ENCODE peak calls at places on chromosomes 4 and X, in six cellular contexts. R, H, X, I, O and A are unnamed samples.

GRCh38 chr4:87868482-87868881 is 35.7 kb downstream of the MEPE start:
- DNase-seq in R (no peak), H (no peak), X (no peak), I (no peak), O (no peak), A (no peak)

GRCh38 chr4:84672177-84672576 is 89.2 kb downstream of the CDS1 start:
- DNase-seq in R (no peak), H (no peak), X (no peak), I (no peak), O (no peak), A (no peak)

GRCh38 chr4:169031392-169031791 is 21.3 kb upstream of the CBR4 start:
- DNase-seq in R (no peak), H (no peak), X (no peak), I (no peak), O (no peak), A (no peak)

GRCh38 chr4:90982787-90983186 is 855.6 kb downstream of the CCSER1 start:
- DNase-seq in R (no peak), H (no peak), X (no peak), I (no peak), O (no peak), A (no peak)

GRCh38 chr4:112895785-112896184 is 153.7 kb upstream of the ANK2 start:
- DNase-seq in R (no peak), H (no peak), X (no peak), I (peak), O (no peak), A (no peak)

GRCh38 chr4:142044271-142044670 is 407.9 kb downstream of the IL15 start:
- DNase-seq in R (no peak), H (no peak), X (no peak), I (no peak), O (no peak), A (peak)

GRCh38 chr4:151163855-151164254 is 64.4 kb downstream of the RPS3A start:
- DNase-seq in R (no peak), H (no peak), X (no peak), I (no peak), O (no peak), A (no peak)

GRCh38 chr4:145797278-145797677 is 117.3 kb downstream of the C4orf51 start:
- DNase-seq in R (no peak), H (no peak), X (no peak), I (no peak), O (no peak), A (no peak)

GRCh38 chr4:39495446-39496208 is 31.6 kb downstream of the UGDH start:
- DNase-seq in R (no peak), H (no peak), X (no peak), I (no peak), O (no peak), A (no peak)

GRCh38 chr4:48116582-48116981 is 17.5 kb downstream of the TXK start:
- DNase-seq in R (no peak), H (no peak), X (no peak), I (no peak), O (no peak), A (no peak)

GRCh38 chr4:102564399-102564921 is 63.3 kb downstream of the NFKB1 start:
- DNase-seq in R (peak), H (peak), X (no peak), I (peak), O (no peak), A (no peak)

GRCh38 chr4:161522031-161522430 is 641.8 kb downstream of the FSTL5 start:
- DNase-seq in R (no peak), H (no peak), X (no peak), I (no peak), O (no peak), A (no peak)

GRCh38 chr4:111991163-111991562 is 154.1 kb upstream of the FAM241A start:
- DNase-seq in R (no peak), H (no peak), X (no peak), I (no peak), O (peak), A (no peak)

GRCh38 chr4:105785792-105786191 is 77.2 kb downstream of the GSTCD start:
- DNase-seq in R (no peak), H (no peak), X (no peak), I (no peak), O (no peak), A (no peak)

GRCh38 chrX:2710041-2710471 is 19.0 kb downstream of the CD99 start:
- DNase-seq in R (peak), H (no peak), X (no peak), I (no peak), O (no peak), A (peak)

GRCh38 chr4:127555106-127555505 is 77.7 kb upstream of the INTU start:
- DNase-seq in R (no peak), H (no peak), X (no peak), I (peak), O (no peak), A (no peak)

GRCh38 chr4:110073045-110073845 is 125.2 kb downstream of the ELOVL6 start:
- DNase-seq in R (no peak), H (no peak), X (no peak), I (no peak), O (no peak), A (no peak)

GRCh38 chr4:152643153-152644035 is 36.4 kb downstream of the TMEM154 start:
- DNase-seq in R (peak), H (no peak), X (no peak), I (no peak), O (peak), A (no peak)

GRCh38 chr4:40475609-40476008 is 140.5 kb downstream of the CHRNA9 start:
- DNase-seq in R (no peak), H (no peak), X (no peak), I (no peak), O (no peak), A (no peak)

GRCh38 chr4:128468485-128468989 is 180.9 kb upstream of the PGRMC2 start:
- DNase-seq in R (no peak), H (peak), X (no peak), I (peak), O (no peak), A (peak)

GRCh38 chr4:123415977-123416376 is 19.4 kb downstream of the SPRY1 start:
- DNase-seq in R (peak), H (no peak), X (no peak), I (no peak), O (no peak), A (no peak)

GRCh38 chr4:123419885-123420743 is 23.5 kb downstream of the SPRY1 start:
- DNase-seq in R (no peak), H (no peak), X (no peak), I (no peak), O (no peak), A (no peak)

GRCh38 chr4:123416462-123416861 is 19.9 kb downstream of the SPRY1 start:
- DNase-seq in R (no peak), H (no peak), X (no peak), I (no peak), O (no peak), A (no peak)

GRCh38 chr4:123417813-123418212 is 21.2 kb downstream of the SPRY1 start:
- DNase-seq in R (no peak), H (no peak), X (no peak), I (no peak), O (no peak), A (no peak)

DNA sequence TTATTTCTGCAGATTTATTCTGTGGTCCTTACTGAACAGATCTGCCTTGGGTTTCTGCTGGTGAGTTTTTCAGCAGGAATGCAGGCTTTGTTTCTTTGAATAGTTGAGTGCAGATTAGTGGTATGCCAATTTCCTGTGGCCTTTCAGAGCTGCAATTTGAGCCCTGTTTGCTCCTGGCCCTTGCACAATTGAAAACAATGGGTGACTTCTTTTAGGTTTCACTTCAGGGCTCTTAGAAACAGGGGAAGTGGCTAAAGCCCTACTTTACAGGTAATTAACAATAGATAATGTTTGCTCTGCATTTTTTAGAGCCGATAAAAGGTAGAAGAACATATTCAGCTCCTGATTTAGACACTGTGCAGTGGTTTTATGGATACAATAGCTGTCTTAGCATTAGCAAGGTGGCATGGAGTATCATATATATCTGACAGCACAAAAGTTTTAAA is 21.9 kb downstream of the SPRY1 start:
- DNase-seq in R (peak), H (peak), X (peak), I (peak), O (peak), A (peak)
- H3K4me3 ChIP-seq in R (peak), H (no peak), X (no peak), I (no peak), O (peak), A (no peak)

GRCh38 chrX:11533211-11533651 is 132.5 kb downstream of the ARHGAP6 start:
- DNase-seq in R (peak), H (peak), X (no peak), I (peak), O (peak), A (peak)

GRCh38 chrX:11528623-11529022 is 137.1 kb downstream of the ARHGAP6 start:
- DNase-seq in R (no peak), H (no peak), X (no peak), I (no peak), O (no peak), A (no peak)

GRCh38 chrX:11531226-11531625 is 134.5 kb downstream of the ARHGAP6 start:
- DNase-seq in R (no peak), H (no peak), X (no peak), I (no peak), O (peak), A (no peak)

GRCh38 chrX:11532291-11533075 is 133.2 kb downstream of the ARHGAP6 start:
- DNase-seq in R (no peak), H (no peak), X (no peak), I (no peak), O (no peak), A (no peak)

GRCh38 chrX:11530621-11531020 is 135.1 kb downstream of the ARHGAP6 start:
- DNase-seq in R (no peak), H (no peak), X (no peak), I (no peak), O (no peak), A (no peak)
- TF ChIP-seq CTCF in R (no peak), H (no peak), X (no peak), I (no peak), O (no peak), A (no peak)

DNA sequence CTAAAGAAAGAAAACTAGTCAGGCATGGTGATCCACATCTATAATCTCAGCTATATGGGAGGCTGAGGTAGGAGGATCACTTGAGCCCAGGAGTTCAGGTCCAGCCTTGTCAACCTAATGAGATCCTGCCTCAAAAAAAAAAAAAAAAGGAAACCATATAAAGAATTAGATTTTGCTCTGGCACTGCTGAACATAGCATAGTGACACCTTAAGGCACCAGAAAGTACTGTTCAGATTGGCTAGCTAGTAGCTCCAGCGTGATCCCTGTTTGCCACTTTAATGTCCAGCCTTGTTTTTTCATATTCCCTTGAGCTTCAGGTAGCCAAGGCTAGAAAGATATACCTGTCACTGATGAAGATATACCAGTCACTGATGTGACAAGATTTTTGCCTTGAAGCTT is 34.1 kb downstream of the EXOC1 start:
- DNase-seq in R (peak), H (no peak), X (no peak), I (no peak), O (no peak), A (no peak)
- H3K4me3 ChIP-seq in R (no peak), H (no peak), X (no peak), I (no peak), O (no peak), A (no peak)

GRCh38 chr4:98728871-98729270 is 70.5 kb upstream of the TSPAN5 start:
- DNase-seq in R (peak), H (no peak), X (no peak), I (no peak), O (no peak), A (no peak)

GRCh38 chr4:98733601-98734000 is 75.2 kb upstream of the TSPAN5 start:
- DNase-seq in R (no peak), H (no peak), X (no peak), I (no peak), O (no peak), A (no peak)

DNA sequence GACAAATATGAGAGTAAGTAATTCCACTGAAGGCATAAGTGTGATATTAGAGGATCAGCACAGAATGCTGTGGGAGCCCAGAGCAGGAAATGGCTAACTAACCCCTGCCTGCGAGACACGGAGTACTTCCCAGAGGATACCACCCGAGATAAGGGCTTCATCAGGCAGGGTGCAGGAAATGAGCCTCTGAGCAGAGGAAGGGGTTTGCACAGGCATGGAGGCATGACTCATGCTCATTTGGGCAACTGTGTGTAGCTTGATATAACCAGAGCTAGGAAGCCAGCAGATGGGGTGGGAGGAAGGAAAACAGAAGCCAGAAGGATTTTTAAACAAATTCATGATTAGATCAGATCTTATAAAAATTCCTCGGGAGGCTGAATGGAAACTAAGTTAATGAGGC is 70.0 kb upstream of the TSPAN5 start:
- DNase-seq in R (peak), H (peak), X (no peak), I (no peak), O (no peak), A (peak)
- TF ChIP-seq CTCF in R (no peak), H (no peak), X (no peak), I (no peak), O (no peak), A (no peak)

GRCh38 chr4:10108818-10109783 is 7.5 kb downstream of the WDR1 start:
- DNase-seq in R (no peak), H (no peak), X (no peak), I (no peak), O (no peak), A (no peak)
- H3K4me3 ChIP-seq in R (no peak), H (no peak), X (no peak), I (no peak), O (no peak), A (no peak)

GRCh38 chrX:36897690-36898089 is 110.5 kb upstream of the FAM47C start:
- DNase-seq in R (no peak), H (no peak), X (no peak), I (no peak), O (no peak), A (no peak)

GRCh38 chrX:36898301-36898700 is 109.9 kb upstream of the FAM47C start:
- DNase-seq in R (peak), H (no peak), X (no peak), I (peak), O (no peak), A (no peak)
- TF ChIP-seq CTCF in R (peak), H (peak), X (no peak), I (peak), O (peak), A (no peak)

GRCh38 chrX:13013353-13014110 is 30.9 kb downstream of the FAM9C start:
- DNase-seq in R (peak), H (no peak), X (no peak), I (no peak), O (no peak), A (no peak)
- H3K4me3 ChIP-seq in R (peak), H (no peak), X (no peak), I (no peak), O (no peak), A (no peak)

GRCh38 chr4:184097240-184097619 is 120.4 kb downstream of the ENPP6 start:
- DNase-seq in R (no peak), H (no peak), X (peak), I (no peak), O (no peak), A (no peak)
- TF ChIP-seq CTCF in R (no peak), H (peak), X (no peak), I (peak), O (no peak), A (peak)

GRCh38 chr4:156968479-156968984 is 3.1 kb downstream of the PDGFC start:
- DNase-seq in R (peak), H (no peak), X (peak), I (peak), O (peak), A (peak)
- H3K4me3 ChIP-seq in R (no peak), H (peak), X (peak), I (peak), O (no peak), A (peak)

DNA sequence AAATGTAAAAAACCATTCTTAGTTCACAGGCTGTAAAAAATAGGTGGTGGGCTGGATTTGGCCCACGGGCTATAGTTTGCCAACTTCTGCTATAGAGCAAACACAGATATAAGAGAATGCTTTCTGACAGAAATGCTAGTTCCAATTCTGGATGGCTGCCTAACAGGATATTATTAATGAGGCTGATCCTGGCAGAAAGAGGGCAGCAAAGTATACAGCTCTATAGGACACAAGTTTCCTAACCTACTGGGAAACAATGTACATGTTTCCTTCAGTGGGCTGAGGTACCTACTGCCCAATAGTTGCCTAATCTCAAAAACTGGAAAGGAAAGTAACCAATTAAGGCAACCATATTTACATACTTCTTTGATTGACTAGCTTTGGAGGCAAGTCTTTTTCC is 58.2 kb upstream of the UCP1 start:
- DNase-seq in R (no peak), H (no peak), X (no peak), I (no peak), O (no peak), A (no peak)
- TF ChIP-seq CTCF in R (no peak), H (peak), X (no peak), I (no peak), O (peak), A (no peak)